ENCODE peak calls at places on chromosomes 2 and 18, in eight cellular contexts. R is activated T-helper 1 cell treated with Interleukin-2 at 50 U/mL for 16 hours, Z is EL, W is NCI-H748 treated with DMSO at 0.1 percent for 48 hours, N is BE2C, O is Peyer's patch, S is DMS53, H is fibroblast of lung. A is an unnamed sample.

GRCh38 chr2:202355993-202356505 is 20.1 kb upstream of the BMPR2 start:
- DNase-seq in S (no peak), W (no peak), Z (no peak), N (no peak), R (no peak), O (no peak), H (no peak), A (no peak)

GRCh38 chr2:121903037-121903689 is 147.7 kb downstream of the TSN start:
- DNase-seq in R (no peak), N (no peak), H (no peak), W (no peak), S (peak), Z (no peak), O (no peak), A (no peak)

GRCh38 chr2:186099772-186100171 is 361.2 kb downstream of the FSIP2 start:
- DNase-seq in R (no peak), Z (no peak), W (no peak), S (no peak), O (no peak), H (no peak), N (peak), A (no peak)

GRCh38 chr2:9991829-9992273 is 40.4 kb downstream of the GRHL1 start:
- DNase-seq in R (no peak), W (no peak), H (peak), O (no peak), Z (no peak), S (no peak), N (no peak), A (no peak)

GRCh38 chr2:157838442-157839161 is 37.5 kb downstream of the ACVR1 start:
- DNase-seq in S (peak), H (peak), O (no peak), Z (peak), R (no peak), W (peak), N (peak), A (peak)

GRCh38 chr2:213669657-213670056 is 385.4 kb downstream of the SPAG16 start:
- DNase-seq in R (no peak), W (no peak), N (no peak), H (no peak), O (no peak), Z (no peak), S (no peak), A (no peak)

GRCh38 chr2:132448771-132449170 is 32.2 kb downstream of the GPR39 start:
- DNase-seq in Z (peak), W (peak), H (peak), N (no peak), R (no peak), O (no peak), S (peak), A (no peak)

GRCh38 chr18:9296233-9297006 is 38.2 kb upstream of the TWSG1 start:
- DNase-seq in S (no peak), O (no peak), R (no peak), Z (no peak), N (no peak), W (no peak), H (no peak), A (no peak)

GRCh38 chr2:170324640-170325046 is 146.7 kb downstream of the MYO3B start:
- DNase-seq in H (peak), W (peak), R (no peak), Z (peak), O (no peak), N (peak), S (peak), A (peak)

GRCh38 chr2:15189236-15189635 is 371.9 kb downstream of the NBAS start:
- DNase-seq in O (no peak), Z (no peak), N (no peak), S (no peak), R (no peak), H (no peak), W (no peak), A (no peak)

GRCh38 chr2:50535971-50536759 is 495.8 kb downstream of the NRXN1 start:
- DNase-seq in S (peak), R (no peak), O (no peak), Z (peak), W (peak), N (peak), H (peak), A (no peak)

GRCh38 chr2:171883275-171883893 is 10.7 kb downstream of the SLC25A12 start:
- DNase-seq in H (no peak), S (no peak), W (no peak), N (no peak), Z (no peak), O (no peak), R (no peak), A (no peak)

GRCh38 chr2:240149943-240150784 is 9.7 kb upstream of the OTOS start:
- DNase-seq in O (no peak), R (no peak), H (peak), S (peak), W (peak), N (peak), Z (peak), A (peak)

GRCh38 chr2:143161982-143162837 is 33.0 kb downstream of the ARHGAP15 start:
- DNase-seq in S (peak), N (peak), R (peak), O (peak), H (peak), Z (peak), W (peak), A (no peak)

GRCh38 chr2:23767871-23768611 is 158.9 kb downstream of the ATAD2B start:
- DNase-seq in R (no peak), O (no peak), W (no peak), S (no peak), Z (no peak), H (no peak), N (no peak), A (no peak)

GRCh38 chr2:194003911-194004310 is 1653.1 kb upstream of the SLC39A10 start:
- DNase-seq in R (no peak), N (no peak), O (no peak), Z (no peak), S (no peak), H (no peak), W (no peak), A (no peak)

GRCh38 chr2:159201321-159202063 is 85.0 kb downstream of the WDSUB1 start:
- DNase-seq in R (no peak), O (peak), H (peak), Z (peak), S (peak), N (no peak), W (no peak), A (no peak)

GRCh38 chr18:68406761-68407160 is 308.1 kb downstream of the TMX3 start:
- DNase-seq in H (no peak), N (no peak), Z (no peak), O (no peak), R (no peak), S (no peak), W (no peak), A (no peak)

GRCh38 chr2:22854588-22854987 is 530.4 kb upstream of the KLHL29 start:
- DNase-seq in H (no peak), S (no peak), O (no peak), R (no peak), W (no peak), N (no peak), Z (no peak), A (no peak)

A was measured in K562.